ENCODE peak calls at places on chromosomes 16 and 17, in four cellular contexts. One of them, this sample, is unnamed.

GRCh38 chr16:13919330-13919682 is 648 bp upstream of the ERCC4 start:
- DNase-seq in heart right ventricle: no peak
- DNase-seq in OCI-LY7: peak
- DNase-seq in upper lobe of left lung: no peak
- DNase-seq in this sample: no peak

GRCh38 chr16:7150230-7150629 is 182.4 kb upstream of the RBFOX1 start:
- DNase-seq in heart right ventricle: no peak
- DNase-seq in upper lobe of left lung: no peak
- DNase-seq in OCI-LY7: no peak
- DNase-seq in this sample: no peak

GRCh38 chr16:28064150-28064549 is 636 bp upstream of the GSG1L start:
- DNase-seq in upper lobe of left lung: no peak
- DNase-seq in OCI-LY7: no peak
- DNase-seq in heart right ventricle: no peak
- DNase-seq in this sample: no peak

GRCh38 chr16:7013990-7014389 is 318.7 kb upstream of the RBFOX1 start:
- DNase-seq in OCI-LY7: peak
- DNase-seq in heart right ventricle: no peak
- DNase-seq in upper lobe of left lung: no peak
- DNase-seq in this sample: no peak

GRCh38 chr16:87734644-87735043 is 31.1 kb downstream of the KLHDC4 start:
- DNase-seq in OCI-LY7: no peak
- DNase-seq in upper lobe of left lung: no peak
- DNase-seq in heart right ventricle: no peak
- DNase-seq in this sample: no peak

GRCh38 chr16:22681881-22682291 is 132.1 kb upstream of the HS3ST2 start:
- DNase-seq in heart right ventricle: no peak
- DNase-seq in OCI-LY7: no peak
- DNase-seq in upper lobe of left lung: no peak
- DNase-seq in this sample: peak

GRCh38 chr16:10949424-10949970 is 5.1 kb downstream of the CLEC16A start:
- DNase-seq in OCI-LY7: peak
- DNase-seq in upper lobe of left lung: peak
- DNase-seq in heart right ventricle: no peak
- DNase-seq in this sample: no peak

GRCh38 chr16:57648590-57649442 is 19.3 kb upstream of the ADGRG3 start:
- DNase-seq in upper lobe of left lung: peak
- DNase-seq in OCI-LY7: peak
- DNase-seq in heart right ventricle: peak
- DNase-seq in this sample: no peak

GRCh38 chr16:15399317-15399716 is 3.8 kb downstream of the MPV17L start:
- DNase-seq in upper lobe of left lung: no peak
- DNase-seq in OCI-LY7: no peak
- DNase-seq in heart right ventricle: no peak
- DNase-seq in this sample: no peak

GRCh38 chr16:15398618-15399316 is 3.2 kb downstream of the MPV17L start:
- DNase-seq in OCI-LY7: no peak
- DNase-seq in upper lobe of left lung: no peak
- DNase-seq in heart right ventricle: no peak
- DNase-seq in this sample: no peak

GRCh38 chr16:15401972-15402371 is 6.4 kb downstream of the MPV17L start:
- DNase-seq in upper lobe of left lung: no peak
- DNase-seq in OCI-LY7: no peak
- DNase-seq in heart right ventricle: no peak
- DNase-seq in this sample: no peak

DNA sequence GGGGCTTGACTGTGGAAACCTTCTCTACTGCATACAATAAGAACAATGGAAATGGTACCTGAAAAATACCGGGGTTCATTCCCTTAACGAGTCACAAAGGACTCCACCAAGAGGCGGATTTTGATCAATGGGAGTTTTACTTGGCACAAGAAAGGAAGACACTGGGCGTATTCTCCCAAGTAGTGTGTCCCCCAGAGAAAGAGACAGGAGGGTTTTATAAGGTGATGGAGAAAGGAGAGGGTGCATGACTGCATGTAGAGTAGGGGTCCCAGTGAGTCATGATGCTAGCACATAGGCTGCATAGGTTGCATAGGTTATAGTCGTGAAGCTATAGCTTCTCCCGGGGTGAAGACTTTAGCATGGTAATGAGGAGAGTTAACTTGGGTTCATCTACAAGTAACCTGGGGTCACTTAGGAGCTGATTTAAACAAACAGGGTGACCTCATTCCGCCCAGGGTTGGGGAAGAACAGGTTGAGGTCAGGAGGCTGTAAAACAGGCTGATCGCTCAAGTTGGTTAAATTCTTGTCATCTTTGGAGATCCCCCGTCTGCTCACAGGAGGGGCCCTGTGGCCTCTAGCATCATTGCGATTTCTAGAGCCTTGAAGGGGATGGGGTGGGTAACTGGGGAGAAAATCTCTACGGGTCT is 1.5 kb downstream of the MPV17L start:
- DNase-seq in OCI-LY7: no peak
- DNase-seq in upper lobe of left lung: no peak
- DNase-seq in heart right ventricle: no peak
- DNase-seq in this sample: no peak
- H3K4me3 ChIP-seq in OCI-LY7: no peak
- H3K4me3 ChIP-seq in upper lobe of left lung: no peak
- H3K4me3 ChIP-seq in heart right ventricle: no peak
- H3K4me3 ChIP-seq in this sample: no peak

GRCh38 chr17:63274156-63274555 is 171.9 kb downstream of the CYB561 start:
- DNase-seq in upper lobe of left lung: no peak
- DNase-seq in OCI-LY7: no peak
- DNase-seq in heart right ventricle: peak
- DNase-seq in this sample: no peak
- H3K27ac ChIP-seq in upper lobe of left lung: no peak
- H3K27ac ChIP-seq in OCI-LY7: no peak
- H3K27ac ChIP-seq in heart right ventricle: peak
- H3K27ac ChIP-seq in this sample: no peak

GRCh38 chr17:81429353-81429774 is 34.1 kb downstream of the BAHCC1 start:
- DNase-seq in upper lobe of left lung: peak
- DNase-seq in OCI-LY7: no peak
- DNase-seq in heart right ventricle: peak
- DNase-seq in this sample: no peak

GRCh38 chr17:81428945-81429344 is 33.7 kb downstream of the BAHCC1 start:
- DNase-seq in heart right ventricle: no peak
- DNase-seq in OCI-LY7: no peak
- DNase-seq in upper lobe of left lung: no peak
- DNase-seq in this sample: no peak

GRCh38 chr17:81428121-81428515 is 32.9 kb downstream of the BAHCC1 start:
- DNase-seq in heart right ventricle: no peak
- DNase-seq in OCI-LY7: no peak
- DNase-seq in upper lobe of left lung: no peak
- DNase-seq in this sample: no peak

GRCh38 chr17:81428521-81428920 is 33.3 kb downstream of the BAHCC1 start:
- DNase-seq in OCI-LY7: no peak
- DNase-seq in upper lobe of left lung: no peak
- DNase-seq in heart right ventricle: no peak
- DNase-seq in this sample: no peak

GRCh38 chr17:81429813-81430510 is 34.7 kb downstream of the BAHCC1 start:
- DNase-seq in OCI-LY7: no peak
- DNase-seq in upper lobe of left lung: peak
- DNase-seq in heart right ventricle: no peak
- DNase-seq in this sample: no peak
- H3K4me3 ChIP-seq in OCI-LY7: no peak
- H3K4me3 ChIP-seq in upper lobe of left lung: peak
- H3K4me3 ChIP-seq in heart right ventricle: peak
- H3K4me3 ChIP-seq in this sample: peak

DNA sequence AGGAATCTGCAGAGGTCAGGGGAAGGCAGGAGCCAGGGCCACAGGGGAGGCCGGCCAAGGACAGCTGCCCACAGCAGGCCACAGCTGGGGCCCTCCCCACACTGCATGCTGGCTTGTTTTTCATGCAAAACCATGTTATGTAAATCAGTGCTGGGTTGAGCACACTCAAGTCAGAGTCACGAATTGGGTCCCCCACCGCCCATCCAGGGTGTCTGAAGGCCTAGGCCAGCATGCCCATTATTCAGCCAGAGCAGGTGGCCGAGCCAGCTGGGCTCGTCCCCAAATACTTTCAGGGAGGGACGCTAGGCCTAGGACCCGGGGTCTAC is 51.2 kb upstream of the TOB1 start:
- DNase-seq in upper lobe of left lung: no peak
- DNase-seq in heart right ventricle: no peak
- DNase-seq in OCI-LY7: no peak
- DNase-seq in this sample: no peak
- H3K27ac ChIP-seq in upper lobe of left lung: no peak
- H3K27ac ChIP-seq in heart right ventricle: peak
- H3K27ac ChIP-seq in OCI-LY7: no peak
- H3K27ac ChIP-seq in this sample: no peak

DNA sequence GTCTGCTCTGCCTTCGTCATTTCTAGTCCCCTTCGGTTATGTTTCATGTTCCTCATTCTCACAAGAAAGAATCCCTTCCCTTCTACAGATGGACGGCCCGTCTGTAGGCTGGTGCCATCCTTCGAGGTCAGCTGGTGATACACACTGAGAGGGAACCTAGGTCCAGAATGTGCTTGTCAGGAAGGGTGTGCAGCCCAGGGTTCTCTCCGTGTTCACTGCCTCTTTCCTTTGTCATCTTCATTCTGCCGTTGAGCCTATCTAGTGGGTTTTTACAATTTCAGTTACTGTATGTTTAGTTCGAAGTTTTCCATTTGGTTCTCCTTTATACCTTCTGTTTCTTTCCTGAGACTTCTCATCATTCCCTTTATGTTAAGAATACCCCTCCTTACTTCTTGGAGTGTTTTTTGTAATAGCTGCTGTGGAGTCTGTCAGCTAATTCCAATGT is 18.9 kb downstream of the KIAA0513 start:
- DNase-seq in OCI-LY7: no peak
- DNase-seq in heart right ventricle: no peak
- DNase-seq in upper lobe of left lung: no peak
- DNase-seq in this sample: no peak
- H3K4me3 ChIP-seq in OCI-LY7: no peak
- H3K4me3 ChIP-seq in heart right ventricle: no peak
- H3K4me3 ChIP-seq in upper lobe of left lung: no peak
- H3K4me3 ChIP-seq in this sample: no peak

GRCh38 chr16:23835390-23836077 is at the start of gene PRKCB:
- DNase-seq in upper lobe of left lung: peak
- DNase-seq in heart right ventricle: peak
- DNase-seq in OCI-LY7: peak
- DNase-seq in this sample: peak
- H3K27ac ChIP-seq in upper lobe of left lung: peak
- H3K27ac ChIP-seq in heart right ventricle: no peak
- H3K27ac ChIP-seq in OCI-LY7: peak
- H3K27ac ChIP-seq in this sample: no peak

This sample was measured in ascending aorta.